ENCODE peak calls at places on chromosomes 5 and 9, in ten cellular contexts. Z is fibroblast of mammary gland, V is colonic mucosa, D is GM06990, L is neural progenitor cell, T is suprapubic skin, H is heart left ventricle, S is upper lobe of right lung, Q is mucosa of descending colon, F is heart right ventricle. X is an unnamed sample.

GRCh38 chr9:92438900-92439526 is 14.7 kb upstream of the OMD start:
- DNase-seq in Z (peak; percentile 54), V (no peak), D (no peak), L (no peak), T (no peak), H (no peak), S (no peak), Q (no peak), F (no peak), X (no peak)

GRCh38 chr9:103364753-103365152 is 369.6 kb downstream of the CYLC2 start:
- DNase-seq in Z (peak; percentile 73), V (no peak), D (no peak), L (no peak), T (no peak), H (no peak), S (no peak), Q (no peak), F (no peak), X (no peak)

GRCh38 chr5:137282216-137282615 is 216.9 kb downstream of the SPOCK1 start:
- DNase-seq in Z (no peak), V (no peak), D (no peak), L (no peak), T (no peak), H (no peak), S (no peak), Q (no peak), F (no peak), X (no peak)

GRCh38 chr9:27600254-27600653 is 27.0 kb upstream of the C9orf72 start:
- DNase-seq in Z (no peak), V (no peak), D (no peak), L (no peak), T (no peak), H (no peak), S (no peak), Q (no peak), F (no peak), X (no peak)

GRCh38 chr9:96762562-96762961 is 15.3 kb downstream of the ZNF510 start:
- DNase-seq in Z (no peak), V (no peak), D (no peak), L (no peak), T (no peak), H (no peak), S (no peak), Q (no peak), F (no peak), X (no peak)

GRCh38 chr5:138258704-138259285 is 15.6 kb downstream of the GFRA3 start:
- DNase-seq in Z (no peak), V (no peak), D (no peak), L (no peak), T (no peak), H (no peak), S (no peak), Q (no peak), F (no peak), X (no peak)

GRCh38 chr5:27010646-27011045 is 27.7 kb downstream of the CDH9 start:
- DNase-seq in Z (no peak), V (no peak), D (no peak), L (no peak), T (no peak), H (no peak), S (no peak), Q (no peak), F (no peak), X (no peak)

GRCh38 chr5:144369001-144369400 is 198.3 kb downstream of the KCTD16 start:
- DNase-seq in Z (no peak), V (no peak), D (peak; percentile 4), L (no peak), T (no peak), H (no peak), S (no peak), Q (no peak), F (no peak), X (no peak)

GRCh38 chr9:130837002-130837511 is 2.0 kb downstream of the ABL1 start:
- DNase-seq in Z (peak; percentile 94), V (peak; percentile 51), D (no peak), L (no peak), T (no peak), H (no peak), S (no peak), Q (no peak), F (no peak), X (no peak)

GRCh38 chr5:138702166-138702826 is 50.9 kb upstream of the CTNNA1 start:
- DNase-seq in Z (no peak), V (no peak), D (no peak), L (no peak), T (no peak), H (no peak), S (no peak), Q (no peak), F (no peak), X (no peak)

GRCh38 chr9:21605489-21605931 is 123.4 kb upstream of the IFNE start:
- DNase-seq in Z (peak; percentile 94), V (no peak), D (no peak), L (no peak), T (no peak), H (no peak), S (no peak), Q (no peak), F (no peak), X (no peak)

GRCh38 chr9:136345281-136346156 is 18.0 kb downstream of the DNLZ start:
- DNase-seq in Z (peak; percentile 49), V (peak; percentile 61), D (no peak), L (peak; percentile 81), T (peak; percentile 88), H (no peak), S (peak; percentile 86), Q (peak; percentile 58), F (peak; percentile 66), X (no peak)

GRCh38 chr5:37495668-37496067 is 116.5 kb downstream of the WDR70 start:
- DNase-seq in Z (peak; percentile 86), V (no peak), D (no peak), L (no peak), T (no peak), H (no peak), S (no peak), Q (no peak), F (no peak), X (no peak)

GRCh38 chr5:37492778-37493555 is 113.8 kb downstream of the WDR70 start:
- DNase-seq in Z (no peak), V (no peak), D (no peak), L (no peak), T (no peak), H (no peak), S (no peak), Q (no peak), F (no peak), X (no peak)

GRCh38 chr5:37494756-37495155 is 115.6 kb downstream of the WDR70 start:
- DNase-seq in Z (peak; percentile 43), V (no peak), D (no peak), L (no peak), T (no peak), H (no peak), S (no peak), Q (peak; percentile 23), F (no peak), X (no peak)

GRCh38 chr5:37496902-37497445 is 117.9 kb downstream of the WDR70 start:
- DNase-seq in Z (no peak), V (no peak), D (no peak), L (no peak), T (no peak), H (no peak), S (no peak), Q (no peak), F (no peak), X (no peak)

GRCh38 chr5:37495210-37495609 is 116.1 kb downstream of the WDR70 start:
- DNase-seq in Z (peak; percentile 55), V (no peak), D (no peak), L (no peak), T (no peak), H (no peak), S (no peak), Q (no peak), F (no peak), X (no peak)
- TF ChIP-seq CTCF in Z (peak; percentile 33), V (no peak), D (no peak), L (no peak), T (no peak), H (no peak), S (no peak), Q (no peak), F (no peak), X (no peak)

DNA sequence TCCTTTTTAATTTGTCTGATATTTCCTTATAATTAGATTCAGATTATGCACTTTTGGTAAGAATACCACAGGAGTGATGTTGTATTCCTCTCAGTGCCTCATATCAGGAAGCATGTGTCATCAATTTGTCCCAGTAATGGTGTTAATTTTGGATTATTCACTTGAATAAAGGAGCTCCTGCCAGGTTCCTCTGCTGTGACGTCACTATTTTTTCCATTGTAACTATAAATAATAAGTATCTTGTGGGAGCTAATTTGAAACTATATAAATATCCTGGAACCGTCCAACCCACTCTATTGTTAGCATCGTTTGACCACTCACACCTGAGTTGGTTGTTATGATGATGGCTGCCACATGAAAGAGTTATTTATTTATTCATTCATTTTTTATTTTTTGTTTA is 107.9 kb downstream of the INVS start:
- DNase-seq in Z (peak; percentile 56), V (no peak), D (no peak), L (no peak), T (no peak), H (no peak), S (no peak), Q (no peak), F (peak; percentile 46), X (no peak)
- H3K4me3 ChIP-seq in Z (no peak overlapping the region), V (no peak overlapping the region), D (no peak overlapping the region), L (no peak overlapping the region), T (no peak overlapping the region), H (no peak overlapping the region), S (no peak overlapping the region), Q (no peak overlapping the region), F (no peak overlapping the region), X (no peak overlapping the region)

GRCh38 chr9:121075251-121076036 is 689 bp downstream of the CNTRL start:
- DNase-seq in Z (peak; percentile 34), V (no peak), D (no peak), L (peak; percentile 28), T (no peak), H (no peak), S (no peak), Q (no peak), F (no peak), X (peak; percentile 35)
- TF ChIP-seq CTCF in Z (no peak), V (no peak), D (no peak), L (peak; percentile 13), T (no peak), H (no peak), S (no peak), Q (no peak), F (no peak), X (peak; percentile 24)

DNA sequence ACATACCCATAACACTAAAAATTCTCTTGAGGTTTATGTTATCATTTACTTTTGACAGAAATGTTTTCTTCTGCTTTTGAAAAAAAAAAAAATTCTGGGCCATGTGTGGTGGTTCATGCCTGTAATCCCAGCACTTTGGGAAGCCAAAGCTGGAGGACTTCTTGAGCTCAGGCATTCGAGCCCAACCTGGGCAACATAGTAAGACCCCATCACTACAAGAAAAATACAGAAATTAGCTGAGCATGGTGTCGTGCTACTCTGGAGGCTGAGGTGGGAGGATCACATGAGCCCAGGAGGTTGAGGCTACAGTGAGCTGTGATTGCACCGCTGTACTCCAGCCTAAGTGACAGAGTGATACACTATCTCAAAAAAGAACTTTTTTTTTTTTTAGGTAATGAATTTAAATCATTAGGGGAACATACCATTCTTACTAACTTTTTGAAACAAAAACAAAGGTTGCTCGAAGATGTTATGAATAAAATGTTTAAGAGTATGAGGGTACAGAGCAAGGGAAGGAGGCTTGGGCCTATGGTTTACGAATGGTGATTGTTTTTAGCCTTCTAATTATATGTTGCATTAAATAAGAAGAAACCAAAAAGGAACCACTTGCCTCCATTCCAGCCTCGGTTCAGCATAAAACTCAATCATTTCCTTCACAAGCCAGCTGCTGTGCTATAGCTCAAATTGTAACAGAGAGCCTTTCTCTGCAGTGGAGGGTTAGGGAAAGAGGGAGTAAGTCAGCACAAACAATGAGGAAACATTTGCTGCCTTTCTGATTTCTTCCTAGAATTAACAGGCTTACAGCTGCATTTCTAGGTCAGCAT is 148.6 kb upstream of the DMRT1 start:
- DNase-seq in Z (no peak), V (no peak), D (no peak), L (no peak), T (no peak), H (no peak), S (no peak), Q (no peak), F (no peak), X (no peak)
- H3K4me3 ChIP-seq in Z (no peak overlapping the region), V (no peak overlapping the region), D (no peak overlapping the region), L (no peak overlapping the region), T (peak overlapping the region; percentile 31), H (no peak overlapping the region), S (peak overlapping the region; percentile 9), Q (no peak overlapping the region), F (peak overlapping the region; percentile 47), X (no peak overlapping the region)

X was measured in GM12864.